ENCODE peak calls at places on chromosome 9, in five cellular contexts. One of them, this sample, is unnamed.

GRCh38 chr9:121842612-121842978 is 191.2 kb downstream of the DAB2IP start:
- DNase-seq in psoas muscle: no peak
- DNase-seq in body of pancreas: no peak
- DNase-seq in left ventricle myocardium inferior: no peak
- DNase-seq in astrocyte: peak; percentile 59
- DNase-seq in this sample: peak; percentile 76

GRCh38 chr9:99050292-99050911 is 54.5 kb upstream of the TGFBR1 start:
- DNase-seq in astrocyte: peak; percentile 58
- DNase-seq in left ventricle myocardium inferior: no peak
- DNase-seq in body of pancreas: no peak
- DNase-seq in psoas muscle: no peak
- DNase-seq in this sample: peak; percentile 82

GRCh38 chr9:120531683-120532300 is 48.2 kb downstream of the CDK5RAP2 start:
- DNase-seq in astrocyte: no peak
- DNase-seq in left ventricle myocardium inferior: no peak
- DNase-seq in psoas muscle: no peak
- DNase-seq in body of pancreas: no peak
- DNase-seq in this sample: peak; percentile 57

GRCh38 chr9:118554987-118555386 is 814.2 kb downstream of the BRINP1 start:
- DNase-seq in astrocyte: no peak
- DNase-seq in body of pancreas: no peak
- DNase-seq in psoas muscle: no peak
- DNase-seq in left ventricle myocardium inferior: no peak
- DNase-seq in this sample: no peak

GRCh38 chr9:2870340-2870739 is 26.4 kb upstream of the PUM3 start:
- DNase-seq in astrocyte: no peak
- DNase-seq in body of pancreas: no peak
- DNase-seq in left ventricle myocardium inferior: no peak
- DNase-seq in psoas muscle: no peak
- DNase-seq in this sample: no peak

GRCh38 chr9:655875-656274 is 185.6 kb upstream of the DMRT1 start:
- DNase-seq in left ventricle myocardium inferior: peak; percentile 93
- DNase-seq in psoas muscle: peak; percentile 87
- DNase-seq in astrocyte: no peak
- DNase-seq in body of pancreas: peak; percentile 88
- DNase-seq in this sample: peak; percentile 30

GRCh38 chr9:135987838-135988404 is 26.7 kb upstream of the UBAC1 start:
- DNase-seq in astrocyte: no peak
- DNase-seq in psoas muscle: no peak
- DNase-seq in left ventricle myocardium inferior: no peak
- DNase-seq in body of pancreas: no peak
- DNase-seq in this sample: no peak

GRCh38 chr9:99807276-99807852 is 14.3 kb upstream of the NR4A3 start:
- DNase-seq in left ventricle myocardium inferior: peak; percentile 48
- DNase-seq in astrocyte: peak; percentile 32
- DNase-seq in body of pancreas: peak; percentile 72
- DNase-seq in psoas muscle: peak; percentile 56
- DNase-seq in this sample: peak; percentile 72

GRCh38 chr9:93452710-93453046 is 703 bp downstream of the FAM120AOS start:
- DNase-seq in psoas muscle: no peak
- DNase-seq in astrocyte: no peak
- DNase-seq in body of pancreas: peak; percentile 27
- DNase-seq in left ventricle myocardium inferior: no peak
- DNase-seq in this sample: peak; percentile 58

GRCh38 chr9:37324691-37325490 is 97.6 kb upstream of the GRHPR start:
- DNase-seq in astrocyte: no peak
- DNase-seq in left ventricle myocardium inferior: no peak
- DNase-seq in body of pancreas: no peak
- DNase-seq in psoas muscle: no peak
- DNase-seq in this sample: no peak

GRCh38 chr9:4762889-4763521 is 22.0 kb upstream of the AK3 start:
- DNase-seq in astrocyte: no peak
- DNase-seq in psoas muscle: no peak
- DNase-seq in body of pancreas: no peak
- DNase-seq in left ventricle myocardium inferior: no peak
- DNase-seq in this sample: peak; percentile 62

GRCh38 chr9:88256216-88256615 is 117.9 kb upstream of the SPATA31C2 start:
- DNase-seq in body of pancreas: no peak
- DNase-seq in astrocyte: no peak
- DNase-seq in left ventricle myocardium inferior: no peak
- DNase-seq in psoas muscle: no peak
- DNase-seq in this sample: no peak

GRCh38 chr9:133005221-133005760 is 25.5 kb upstream of the GTF3C5 start:
- DNase-seq in astrocyte: no peak
- DNase-seq in body of pancreas: no peak
- DNase-seq in psoas muscle: no peak
- DNase-seq in left ventricle myocardium inferior: no peak
- DNase-seq in this sample: no peak

GRCh38 chr9:18393340-18394130 is 80.4 kb upstream of the ADAMTSL1 start:
- DNase-seq in left ventricle myocardium inferior: no peak
- DNase-seq in psoas muscle: no peak
- DNase-seq in body of pancreas: peak; percentile 61
- DNase-seq in astrocyte: peak; percentile 97
- DNase-seq in this sample: peak; percentile 92

GRCh38 chr9:104339692-104340091 is 164.4 kb upstream of the OR13F1 start:
- DNase-seq in left ventricle myocardium inferior: no peak
- DNase-seq in body of pancreas: no peak
- DNase-seq in psoas muscle: no peak
- DNase-seq in astrocyte: no peak
- DNase-seq in this sample: no peak

GRCh38 chr9:25677301-25678146 is 720 bp downstream of the TUSC1 start:
- DNase-seq in psoas muscle: peak; percentile 92
- DNase-seq in astrocyte: peak; percentile 41
- DNase-seq in left ventricle myocardium inferior: peak; percentile 88
- DNase-seq in body of pancreas: peak; percentile 90
- DNase-seq in this sample: peak; percentile 87

GRCh38 chr9:110115868-110116542 is 92.0 kb downstream of the C9orf152 start:
- DNase-seq in body of pancreas: no peak
- DNase-seq in left ventricle myocardium inferior: no peak
- DNase-seq in psoas muscle: no peak
- DNase-seq in astrocyte: peak; percentile 76
- DNase-seq in this sample: peak; percentile 80

GRCh38 chr9:95506692-95507455 is 9.9 kb downstream of the PTCH1 start:
- DNase-seq in psoas muscle: peak; percentile 74
- DNase-seq in astrocyte: no peak
- DNase-seq in left ventricle myocardium inferior: peak; percentile 42
- DNase-seq in body of pancreas: peak; percentile 59
- DNase-seq in this sample: peak; percentile 82

GRCh38 chr9:116873937-116874900 is 187.1 kb downstream of the TRIM32 start:
- DNase-seq in astrocyte: no peak
- DNase-seq in left ventricle myocardium inferior: no peak
- DNase-seq in psoas muscle: no peak
- DNase-seq in body of pancreas: no peak
- DNase-seq in this sample: no peak

GRCh38 chr9:120775859-120776258 is 17.4 kb downstream of the FBXW2 start:
- DNase-seq in astrocyte: no peak
- DNase-seq in body of pancreas: no peak
- DNase-seq in left ventricle myocardium inferior: no peak
- DNase-seq in psoas muscle: no peak
- DNase-seq in this sample: no peak

GRCh38 chr9:92439921-92440750 is 15.9 kb upstream of the OMD start:
- DNase-seq in astrocyte: peak; percentile 93
- DNase-seq in left ventricle myocardium inferior: no peak
- DNase-seq in psoas muscle: no peak
- DNase-seq in body of pancreas: no peak
- DNase-seq in this sample: peak; percentile 86

GRCh38 chr9:13427587-13427986 is 148.1 kb upstream of the MPDZ start:
- DNase-seq in astrocyte: peak; percentile 43
- DNase-seq in left ventricle myocardium inferior: no peak
- DNase-seq in psoas muscle: no peak
- DNase-seq in body of pancreas: peak; percentile 16
- DNase-seq in this sample: peak; percentile 47

GRCh38 chr9:38651400-38652042 is 31.1 kb upstream of the ANKRD18A start:
- DNase-seq in left ventricle myocardium inferior: peak; percentile 47
- DNase-seq in astrocyte: no peak
- DNase-seq in psoas muscle: no peak
- DNase-seq in body of pancreas: no peak
- DNase-seq in this sample: no peak

GRCh38 chr9:4662989-4663792 is 1.1 kb downstream of the PLPP6 start:
- DNase-seq in left ventricle myocardium inferior: no peak
- DNase-seq in astrocyte: no peak
- DNase-seq in body of pancreas: peak; percentile 36
- DNase-seq in psoas muscle: no peak
- DNase-seq in this sample: peak; percentile 48

GRCh38 chr9:22144226-22144625 is 135.1 kb upstream of the CDKN2B start:
- DNase-seq in psoas muscle: no peak
- DNase-seq in astrocyte: no peak
- DNase-seq in body of pancreas: no peak
- DNase-seq in left ventricle myocardium inferior: no peak
- DNase-seq in this sample: no peak

GRCh38 chr9:27022920-27023319 is 17.4 kb upstream of the LRRC19 start:
- DNase-seq in astrocyte: no peak
- DNase-seq in body of pancreas: no peak
- DNase-seq in psoas muscle: no peak
- DNase-seq in left ventricle myocardium inferior: no peak
- DNase-seq in this sample: no peak

GRCh38 chr9:93090091-93090655 is 5.8 kb upstream of the CARD19 start:
- DNase-seq in body of pancreas: no peak
- DNase-seq in psoas muscle: no peak
- DNase-seq in left ventricle myocardium inferior: no peak
- DNase-seq in astrocyte: no peak
- DNase-seq in this sample: no peak

GRCh38 chr9:120783611-120784047 is 9.6 kb downstream of the FBXW2 start:
- DNase-seq in psoas muscle: no peak
- DNase-seq in left ventricle myocardium inferior: no peak
- DNase-seq in body of pancreas: no peak
- DNase-seq in astrocyte: peak; percentile 41
- DNase-seq in this sample: peak; percentile 86

GRCh38 chr9:116238225-116238624 is 84.6 kb downstream of the PAPPA start:
- DNase-seq in left ventricle myocardium inferior: no peak
- DNase-seq in body of pancreas: no peak
- DNase-seq in astrocyte: peak; percentile 92
- DNase-seq in psoas muscle: no peak
- DNase-seq in this sample: peak; percentile 91

GRCh38 chr9:81371824-81372223 is 317.5 kb downstream of the TLE1 start:
- DNase-seq in body of pancreas: no peak
- DNase-seq in left ventricle myocardium inferior: no peak
- DNase-seq in psoas muscle: no peak
- DNase-seq in astrocyte: no peak
- DNase-seq in this sample: no peak

GRCh38 chr9:81372628-81373191 is 316.6 kb downstream of the TLE1 start:
- DNase-seq in psoas muscle: peak; percentile 85
- DNase-seq in left ventricle myocardium inferior: peak; percentile 26
- DNase-seq in body of pancreas: no peak
- DNase-seq in astrocyte: peak; percentile 34
- DNase-seq in this sample: no peak

GRCh38 chr9:81374459-81374858 is 314.9 kb downstream of the TLE1 start:
- DNase-seq in psoas muscle: no peak
- DNase-seq in left ventricle myocardium inferior: no peak
- DNase-seq in astrocyte: no peak
- DNase-seq in body of pancreas: no peak
- DNase-seq in this sample: no peak

GRCh38 chr9:81374881-81375280 is 314.5 kb downstream of the TLE1 start:
- DNase-seq in body of pancreas: no peak
- DNase-seq in left ventricle myocardium inferior: no peak
- DNase-seq in psoas muscle: no peak
- DNase-seq in astrocyte: peak; percentile 61
- DNase-seq in this sample: peak; percentile 47

DNA sequence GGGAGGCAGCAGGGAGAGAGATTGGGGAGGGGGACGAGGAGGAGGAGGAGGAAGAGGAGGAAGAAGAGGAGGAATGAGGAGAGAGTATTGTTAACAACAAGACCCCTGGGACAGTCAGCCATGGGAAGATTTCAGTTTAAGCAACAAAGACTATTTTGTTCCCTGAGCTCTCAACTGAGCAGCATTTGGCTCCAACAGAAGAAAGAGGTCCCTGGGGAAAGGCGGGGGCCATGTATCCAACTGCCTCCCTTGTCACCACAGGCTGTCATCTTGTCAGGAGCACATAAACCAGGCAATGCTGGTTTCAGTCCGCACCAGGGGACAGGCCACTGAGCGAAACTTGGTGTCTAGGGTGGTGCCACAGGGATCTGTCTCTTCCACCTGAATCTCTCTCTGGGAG is 316.1 kb downstream of the TLE1 start:
- DNase-seq in left ventricle myocardium inferior: peak; percentile 52
- DNase-seq in body of pancreas: no peak
- DNase-seq in astrocyte: no peak
- DNase-seq in psoas muscle: peak; percentile 58
- DNase-seq in this sample: no peak
- H3K27ac ChIP-seq in left ventricle myocardium inferior: peak overlapping the region; percentile 72
- H3K27ac ChIP-seq in body of pancreas: no peak overlapping the region
- H3K27ac ChIP-seq in astrocyte: no peak overlapping the region
- H3K27ac ChIP-seq in psoas muscle: peak overlapping the region; percentile 87
- H3K27ac ChIP-seq in this sample: no peak overlapping the region

GRCh38 chr9:85451680-85452079 is 290.1 kb downstream of the AGTPBP1 start:
- DNase-seq in astrocyte: no peak
- DNase-seq in body of pancreas: no peak
- DNase-seq in psoas muscle: no peak
- DNase-seq in left ventricle myocardium inferior: no peak
- DNase-seq in this sample: no peak
- H3K4me3 ChIP-seq in astrocyte: no peak overlapping the region
- H3K4me3 ChIP-seq in body of pancreas: no peak overlapping the region
- H3K4me3 ChIP-seq in psoas muscle: no peak overlapping the region
- H3K4me3 ChIP-seq in left ventricle myocardium inferior: no peak overlapping the region
- H3K4me3 ChIP-seq in this sample: no peak overlapping the region

DNA sequence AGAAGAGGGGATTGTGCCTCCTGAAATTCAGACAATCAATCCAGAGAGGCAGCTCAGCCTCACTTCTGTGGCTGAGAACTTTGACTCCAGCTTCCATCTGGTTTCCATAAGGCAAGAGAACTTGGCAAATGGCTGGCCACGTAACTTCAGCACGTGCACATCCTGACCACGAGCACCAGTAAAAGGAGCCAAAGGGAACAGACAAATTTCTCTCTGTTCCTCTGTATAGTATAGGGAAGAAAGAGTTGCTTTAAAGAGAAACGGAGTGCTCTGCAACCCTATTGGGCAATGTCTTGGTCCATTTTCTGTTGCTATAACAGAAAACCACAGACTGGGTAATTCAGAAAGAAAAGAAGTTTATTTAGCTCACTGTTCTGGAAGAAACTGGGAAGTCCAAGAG is 558.8 kb downstream of the ACTL7B start:
- DNase-seq in left ventricle myocardium inferior: no peak
- DNase-seq in body of pancreas: peak; percentile 23
- DNase-seq in astrocyte: peak; percentile 73
- DNase-seq in psoas muscle: peak; percentile 50
- DNase-seq in this sample: peak; percentile 92
- H3K27ac ChIP-seq in left ventricle myocardium inferior: no peak overlapping the region
- H3K27ac ChIP-seq in body of pancreas: no peak overlapping the region
- H3K27ac ChIP-seq in astrocyte: no peak overlapping the region
- H3K27ac ChIP-seq in psoas muscle: no peak overlapping the region
- H3K27ac ChIP-seq in this sample: peak overlapping the region; percentile 86

DNA sequence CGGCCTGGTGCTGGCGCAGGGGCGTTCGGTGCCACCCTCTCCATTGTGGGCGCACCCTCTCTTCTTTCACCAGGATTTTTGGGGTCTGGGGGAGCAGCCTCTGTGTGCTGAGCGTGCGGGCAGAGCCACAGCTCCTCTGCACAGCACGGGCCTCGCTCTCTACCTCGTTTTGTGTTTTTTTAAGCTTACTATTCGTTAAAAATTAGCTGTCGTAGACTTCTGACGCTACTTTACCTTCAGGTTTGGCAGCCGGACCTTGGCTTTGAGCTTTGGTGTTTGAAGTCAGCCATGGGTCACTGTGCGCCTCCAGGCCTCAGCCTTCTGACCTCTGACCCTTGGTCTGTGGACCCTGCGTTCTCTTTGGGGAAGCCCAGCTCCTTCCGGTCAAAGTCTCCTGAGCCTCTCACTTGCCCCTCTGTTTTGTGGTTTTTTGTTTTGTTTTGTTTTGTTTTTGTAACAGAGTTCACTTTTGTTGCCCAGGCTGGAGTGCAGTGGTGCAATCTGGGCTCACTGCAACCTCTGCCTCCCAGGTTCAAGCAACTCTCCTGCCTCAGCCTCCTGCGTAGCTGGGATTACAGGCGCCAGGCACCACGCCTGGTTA is 88.2 kb upstream of the CACNA1B start:
- DNase-seq in left ventricle myocardium inferior: no peak
- DNase-seq in astrocyte: no peak
- DNase-seq in body of pancreas: no peak
- DNase-seq in psoas muscle: no peak
- DNase-seq in this sample: no peak
- H3K4me3 ChIP-seq in left ventricle myocardium inferior: no peak overlapping the region
- H3K4me3 ChIP-seq in astrocyte: no peak overlapping the region
- H3K4me3 ChIP-seq in body of pancreas: no peak overlapping the region
- H3K4me3 ChIP-seq in psoas muscle: no peak overlapping the region
- H3K4me3 ChIP-seq in this sample: no peak overlapping the region